ENCODE peak calls at places on chromosomes 7 and 10, in nine cellular contexts. R is PC-3, G is OCI-LY7, P is MM.1S, O is GM23338, Z is HCT116, B is SK-N-SH, Y is neural progenitor cell, W is hepatocyte. I is an unnamed sample.

GRCh38 chr10:79142064-79142491 is 73.3 kb downstream of the ZMIZ1 start:
- DNase-seq in R (no peak), Y (no peak), B (no peak), P (no peak), W (no peak), O (no peak), G (no peak), Z (no peak), I (peak)

GRCh38 chr10:125157473-125157865 is 2.9 kb downstream of the CTBP2 start:
- DNase-seq in B (no peak), O (no peak), W (no peak), Z (no peak), G (no peak), P (no peak), R (no peak), Y (no peak), I (peak)

GRCh38 chr10:33901166-33901565 is 566.7 kb upstream of the NRP1 start:
- DNase-seq in W (no peak), O (no peak), Y (no peak), R (peak), B (no peak), Z (no peak), P (no peak), G (no peak), I (peak)

GRCh38 chr10:108465871-108466641 is 1301.5 kb upstream of the SORCS1 start:
- DNase-seq in Y (peak), Z (no peak), O (peak), B (peak), G (no peak), R (no peak), P (no peak), W (peak), I (peak)

GRCh38 chr7:42247301-42247700 is 10.3 kb upstream of the GLI3 start:
- DNase-seq in Y (no peak), Z (no peak), R (no peak), O (no peak), B (no peak), G (no peak), W (no peak), P (no peak), I (peak)

GRCh38 chr7:158683541-158683940 is 21.1 kb downstream of the NCAPG2 start:
- DNase-seq in P (no peak), Z (no peak), W (no peak), R (no peak), G (no peak), Y (no peak), O (no peak), B (no peak), I (no peak)

GRCh38 chr7:85162743-85163142 is 24.1 kb downstream of the SEMA3D start:
- DNase-seq in Z (no peak), G (no peak), B (no peak), Y (no peak), P (no peak), R (no peak), O (no peak), W (no peak), I (peak)

GRCh38 chr7:122902751-122903495 is 16.7 kb upstream of the CADPS2 start:
- DNase-seq in O (peak), W (no peak), G (no peak), R (peak), Y (no peak), B (peak), Z (no peak), P (no peak), I (peak)

GRCh38 chr10:114391599-114391998 is 12.7 kb downstream of the AFAP1L2 start:
- DNase-seq in P (no peak), G (no peak), B (no peak), Z (no peak), O (no peak), R (no peak), W (no peak), Y (no peak), I (no peak)

GRCh38 chr7:123635551-123636359 is 19.9 kb upstream of the LMOD2 start:
- DNase-seq in Y (peak), G (peak), P (peak), B (peak), Z (no peak), O (peak), W (peak), R (peak), I (peak)

GRCh38 chr7:157986051-157986450 is 601.6 kb downstream of the PTPRN2 start:
- DNase-seq in Y (no peak), P (no peak), B (no peak), O (no peak), G (no peak), R (no peak), Z (no peak), W (no peak), I (no peak)

DNA sequence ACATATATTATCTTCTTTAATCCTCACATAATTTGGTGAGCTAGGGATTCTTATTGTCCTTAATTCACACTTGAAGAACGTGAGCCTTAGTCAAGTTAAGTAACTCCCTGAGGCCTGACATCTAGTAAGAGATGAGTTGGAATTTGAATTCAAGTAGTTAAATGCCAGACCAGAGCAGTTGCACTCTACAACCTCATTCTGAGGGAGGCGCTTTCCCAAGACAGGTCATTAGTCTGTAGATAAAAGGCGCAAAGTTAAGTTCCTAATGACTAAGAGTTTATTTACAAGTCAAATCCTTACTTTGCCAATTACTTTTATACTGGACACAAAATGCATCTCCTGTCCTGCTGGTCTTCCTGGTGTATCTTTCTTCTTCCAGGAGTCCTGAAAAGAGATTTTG is 3.6 kb upstream of the EXOC6 start:
- DNase-seq in B (no peak), R (no peak), G (no peak), O (peak), Y (peak), W (peak), Z (no peak), P (no peak), I (no peak)
- TF ChIP-seq EZH2phosphoT487 in B (no peak), R (no peak), G (no peak), O (no peak), Y (no peak), W (no peak), Z (no peak), P (no peak), I (no peak)

GRCh38 chr10:44011603-44011981 is 362.9 kb upstream of the ZNF32 start:
- DNase-seq in Y (no peak), Z (no peak), B (peak), G (no peak), W (no peak), O (no peak), R (no peak), P (peak), I (no peak)
- H3K27ac ChIP-seq in Y (no peak), Z (no peak), B (no peak), G (peak), W (no peak), O (no peak), R (no peak), P (peak), I (no peak)

GRCh38 chr7:130942211-130942964 is 208.4 kb upstream of the KLF14 start:
- DNase-seq in G (peak), O (no peak), B (no peak), R (peak), W (no peak), Z (no peak), P (no peak), Y (no peak), I (no peak)
- H3K4me3 ChIP-seq in G (peak), O (no peak), B (no peak), R (peak), W (no peak), Z (peak), P (no peak), Y (no peak), I (peak)

GRCh38 chr7:20744913-20745587 is 41.6 kb downstream of the SP8 start:
- DNase-seq in O (peak), Z (peak), P (no peak), G (no peak), W (peak), Y (no peak), R (peak), B (no peak), I (no peak)
- TF ChIP-seq EZH2phosphoT487 in O (no peak), Z (no peak), P (no peak), G (no peak), W (no peak), Y (no peak), R (no peak), B (no peak), I (no peak)

GRCh38 chr7:155618708-155619633 is 25.5 kb upstream of the RBM33 start:
- DNase-seq in O (peak), P (no peak), Y (no peak), G (no peak), R (no peak), W (peak), B (no peak), Z (no peak), I (peak)
- H3K27ac ChIP-seq in O (no peak), P (no peak), Y (no peak), G (no peak), R (no peak), W (peak), B (no peak), Z (no peak), I (no peak)

GRCh38 chr10:2746638-2747037 is 320.7 kb upstream of the PFKP start:
- DNase-seq in Y (no peak), B (no peak), O (no peak), W (no peak), P (no peak), R (no peak), Z (no peak), G (no peak), I (no peak)

GRCh38 chr10:2745666-2746065 is 321.7 kb upstream of the PFKP start:
- DNase-seq in G (no peak), Y (no peak), O (no peak), Z (no peak), W (no peak), B (no peak), R (no peak), P (no peak), I (no peak)

GRCh38 chr10:2748287-2748686 is 319.1 kb upstream of the PFKP start:
- DNase-seq in G (no peak), Z (no peak), O (no peak), R (no peak), B (no peak), W (no peak), Y (no peak), P (no peak), I (no peak)

GRCh38 chr10:2744547-2745212 is 322.7 kb upstream of the PFKP start:
- DNase-seq in G (no peak), B (no peak), O (no peak), R (no peak), W (no peak), P (no peak), Z (no peak), Y (no peak), I (no peak)
- H3K4me3 ChIP-seq in G (no peak), B (no peak), O (no peak), R (no peak), W (no peak), P (peak), Z (no peak), Y (no peak), I (no peak)

GRCh38 chr7:74180866-74181265 is 6.7 kb downstream of the EIF4H start:
- DNase-seq in R (no peak), P (no peak), G (no peak), W (no peak), Z (no peak), O (no peak), B (no peak), Y (no peak), I (no peak)

GRCh38 chr7:74181821-74182220 is 7.7 kb downstream of the EIF4H start:
- DNase-seq in Z (no peak), R (no peak), O (no peak), B (no peak), Y (no peak), P (no peak), W (no peak), G (no peak), I (no peak)

GRCh38 chr7:74176555-74176954 is 2.4 kb downstream of the EIF4H start:
- DNase-seq in W (no peak), Z (no peak), R (no peak), O (no peak), B (no peak), G (no peak), P (no peak), Y (no peak), I (no peak)

GRCh38 chr7:74179935-74180604 is 5.9 kb downstream of the EIF4H start:
- DNase-seq in W (no peak), G (no peak), P (no peak), Z (no peak), B (no peak), O (no peak), R (no peak), Y (no peak), I (no peak)

DNA sequence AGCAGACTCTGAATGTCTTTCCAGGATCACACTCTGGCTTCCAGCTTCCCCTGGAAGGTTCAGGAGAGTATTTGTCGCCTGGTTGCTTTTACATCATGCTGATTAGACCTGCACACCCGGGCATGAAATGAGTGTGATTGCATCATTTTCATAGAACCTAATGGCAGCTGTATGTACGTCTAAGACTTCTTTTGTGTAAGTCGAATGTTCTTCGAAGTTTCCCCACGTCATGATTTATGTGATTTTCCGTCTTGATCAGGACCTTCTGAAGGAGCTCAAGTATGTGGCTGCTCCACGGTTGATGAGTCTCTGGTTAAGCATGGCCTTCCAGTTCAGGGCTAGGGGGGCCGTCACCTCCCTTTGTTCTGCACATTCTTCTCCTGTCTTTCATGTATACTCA is 4.5 kb downstream of the EIF4H start:
- DNase-seq in P (no peak), R (no peak), Z (no peak), O (no peak), B (no peak), G (peak), Y (no peak), W (no peak), I (peak)
- TF ChIP-seq EZH2phosphoT487 in P (no peak), R (no peak), Z (no peak), O (no peak), B (no peak), G (no peak), Y (no peak), W (no peak), I (no peak)

DNA sequence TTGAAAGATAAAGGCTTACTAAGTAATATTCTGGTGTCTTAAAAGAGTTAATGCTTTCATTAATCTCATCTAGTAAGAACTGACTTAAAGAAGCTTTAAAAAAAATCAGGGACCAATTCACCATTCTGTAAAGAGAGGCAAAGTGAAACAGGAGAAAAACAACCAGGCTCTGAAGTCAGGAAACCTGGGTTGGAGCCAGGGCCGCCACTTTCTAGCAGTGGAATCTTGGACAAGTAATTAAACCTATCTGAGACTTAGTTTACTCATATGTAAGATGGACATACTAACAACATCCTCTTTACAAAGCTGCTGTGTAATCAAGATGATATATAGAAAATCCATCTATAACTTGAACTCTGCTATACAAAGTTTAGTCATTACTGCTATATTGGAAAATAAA is 154.1 kb downstream of the RNLS start:
- DNase-seq in P (no peak), G (no peak), B (no peak), R (no peak), O (no peak), Z (no peak), Y (no peak), W (no peak), I (no peak)
- H3K27ac ChIP-seq in P (no peak), G (no peak), B (no peak), R (no peak), O (no peak), Z (peak), Y (no peak), W (no peak), I (no peak)

GRCh38 chr10:659710-660141 is 29.7 kb downstream of the DIP2C start:
- DNase-seq in Y (no peak), G (no peak), O (no peak), W (peak), B (no peak), R (no peak), P (peak), Z (no peak), I (peak)
- H3K4me3 ChIP-seq in Y (no peak), G (no peak), O (no peak), W (no peak), B (no peak), R (no peak), P (peak), Z (no peak), I (peak)

DNA sequence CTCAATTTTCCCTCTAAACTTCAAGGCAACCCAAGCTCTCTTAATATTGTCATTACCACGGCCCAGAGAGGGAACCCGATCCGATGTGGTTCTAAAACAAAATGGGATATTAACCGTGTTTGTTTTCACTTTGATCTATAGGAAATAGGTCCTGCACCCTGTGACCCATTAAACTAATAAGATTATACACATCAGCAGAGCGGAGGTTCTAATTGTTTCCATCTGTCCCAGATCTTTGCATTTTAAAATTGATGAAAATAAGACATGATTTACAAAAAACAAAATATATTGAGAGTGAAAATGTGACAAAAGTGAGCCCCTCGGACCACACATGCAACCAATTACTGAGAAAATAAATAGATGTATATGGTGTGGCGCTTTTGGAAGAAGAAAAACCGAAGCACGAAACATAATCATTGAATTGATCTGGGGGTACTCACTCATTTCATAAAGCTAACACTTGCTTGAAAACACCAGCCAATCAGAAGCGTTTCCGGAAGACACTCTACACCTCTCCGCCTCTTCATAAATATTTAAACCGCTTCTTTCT is 290.2 kb upstream of the NFE2L3 start:
- DNase-seq in R (no peak), G (no peak), Y (no peak), Z (no peak), P (no peak), B (no peak), W (no peak), O (no peak), I (peak)
- TF ChIP-seq EZH2phosphoT487 in R (no peak), G (no peak), Y (no peak), Z (no peak), P (no peak), B (no peak), W (no peak), O (no peak), I (no peak)

I was measured in GM23248.